ENCODE peak calls at places on chromosomes 13 and 19, in nine cellular contexts. One of them, this sample, is unnamed.

GRCh38 chr19:35223084-35223790 is 5.3 kb downstream of the FAM187B start:
- DNase-seq in esophagus muscularis mucosa: peak
- DNase-seq in PC-9: no peak
- DNase-seq in uterus: no peak
- DNase-seq in endothelial cell of umbilical vein: no peak
- DNase-seq in heart right ventricle: no peak
- DNase-seq in cardiac muscle cell: no peak
- DNase-seq in A549: peak
- DNase-seq in thoracic aorta: no peak
- DNase-seq in this sample: no peak

GRCh38 chr19:7873304-7874079 is 698 bp downstream of the PRR36 start:
- DNase-seq in esophagus muscularis mucosa: no peak
- DNase-seq in PC-9: no peak
- DNase-seq in uterus: no peak
- DNase-seq in endothelial cell of umbilical vein: no peak
- DNase-seq in heart right ventricle: no peak
- DNase-seq in cardiac muscle cell: peak
- DNase-seq in A549: no peak
- DNase-seq in thoracic aorta: no peak
- DNase-seq in this sample: no peak

GRCh38 chr19:4014541-4015491 is 7.3 kb downstream of the PIAS4 start:
- DNase-seq in esophagus muscularis mucosa: no peak
- DNase-seq in PC-9: no peak
- DNase-seq in uterus: no peak
- DNase-seq in endothelial cell of umbilical vein: no peak
- DNase-seq in heart right ventricle: peak
- DNase-seq in cardiac muscle cell: no peak
- DNase-seq in A549: no peak
- DNase-seq in thoracic aorta: no peak
- DNase-seq in this sample: no peak

GRCh38 chr13:56352356-56352755 is 788.4 kb upstream of the PRR20A start:
- DNase-seq in esophagus muscularis mucosa: no peak
- DNase-seq in PC-9: no peak
- DNase-seq in uterus: no peak
- DNase-seq in endothelial cell of umbilical vein: no peak
- DNase-seq in heart right ventricle: no peak
- DNase-seq in cardiac muscle cell: no peak
- DNase-seq in A549: no peak
- DNase-seq in thoracic aorta: no peak
- DNase-seq in this sample: no peak

GRCh38 chr19:8446055-8446709 is 1.4 kb downstream of the HNRNPM start:
- DNase-seq in esophagus muscularis mucosa: no peak
- DNase-seq in PC-9: no peak
- DNase-seq in uterus: no peak
- DNase-seq in endothelial cell of umbilical vein: no peak
- DNase-seq in heart right ventricle: no peak
- DNase-seq in cardiac muscle cell: no peak
- DNase-seq in A549: no peak
- DNase-seq in thoracic aorta: no peak
- DNase-seq in this sample: no peak

GRCh38 chr19:43562698-43563241 is 12.6 kb downstream of the XRCC1 start:
- DNase-seq in esophagus muscularis mucosa: peak
- DNase-seq in PC-9: no peak
- DNase-seq in uterus: peak
- DNase-seq in endothelial cell of umbilical vein: peak
- DNase-seq in heart right ventricle: peak
- DNase-seq in cardiac muscle cell: no peak
- DNase-seq in A549: no peak
- DNase-seq in thoracic aorta: peak
- DNase-seq in this sample: peak

GRCh38 chr19:56114051-56114694 is 6.9 kb downstream of the ZNF787 start:
- DNase-seq in esophagus muscularis mucosa: no peak
- DNase-seq in PC-9: no peak
- DNase-seq in uterus: no peak
- DNase-seq in endothelial cell of umbilical vein: no peak
- DNase-seq in heart right ventricle: no peak
- DNase-seq in cardiac muscle cell: no peak
- DNase-seq in A549: no peak
- DNase-seq in thoracic aorta: no peak
- DNase-seq in this sample: no peak

GRCh38 chr13:112968910-112969691 is at the start of gene MCF2L:
- DNase-seq in esophagus muscularis mucosa: no peak
- DNase-seq in PC-9: peak
- DNase-seq in uterus: no peak
- DNase-seq in endothelial cell of umbilical vein: peak
- DNase-seq in heart right ventricle: peak
- DNase-seq in cardiac muscle cell: peak
- DNase-seq in A549: peak
- DNase-seq in thoracic aorta: no peak
- DNase-seq in this sample: no peak

GRCh38 chr13:110680852-110681251 is 25.1 kb downstream of the CARS2 start:
- DNase-seq in esophagus muscularis mucosa: no peak
- DNase-seq in PC-9: peak
- DNase-seq in uterus: no peak
- DNase-seq in endothelial cell of umbilical vein: peak
- DNase-seq in heart right ventricle: no peak
- DNase-seq in cardiac muscle cell: peak
- DNase-seq in A549: peak
- DNase-seq in thoracic aorta: no peak
- DNase-seq in this sample: no peak

GRCh38 chr19:39499082-39499642 is 415 bp downstream of the DLL3 start:
- DNase-seq in esophagus muscularis mucosa: no peak
- DNase-seq in PC-9: no peak
- DNase-seq in uterus: no peak
- DNase-seq in endothelial cell of umbilical vein: no peak
- DNase-seq in heart right ventricle: no peak
- DNase-seq in cardiac muscle cell: peak
- DNase-seq in A549: no peak
- DNase-seq in thoracic aorta: no peak
- DNase-seq in this sample: no peak

GRCh38 chr19:47786566-47786965 is 8.1 kb downstream of the SELENOW start:
- DNase-seq in esophagus muscularis mucosa: no peak
- DNase-seq in PC-9: no peak
- DNase-seq in uterus: no peak
- DNase-seq in endothelial cell of umbilical vein: no peak
- DNase-seq in heart right ventricle: no peak
- DNase-seq in cardiac muscle cell: no peak
- DNase-seq in A549: no peak
- DNase-seq in thoracic aorta: no peak
- DNase-seq in this sample: no peak

GRCh38 chr19:47792616-47793015 is 11.7 kb downstream of the TPRX1 start:
- DNase-seq in esophagus muscularis mucosa: no peak
- DNase-seq in PC-9: no peak
- DNase-seq in uterus: no peak
- DNase-seq in endothelial cell of umbilical vein: no peak
- DNase-seq in heart right ventricle: no peak
- DNase-seq in cardiac muscle cell: no peak
- DNase-seq in A549: no peak
- DNase-seq in thoracic aorta: no peak
- DNase-seq in this sample: no peak

GRCh38 chr19:47794526-47794925 is 9.8 kb downstream of the TPRX1 start:
- DNase-seq in esophagus muscularis mucosa: no peak
- DNase-seq in PC-9: no peak
- DNase-seq in uterus: no peak
- DNase-seq in endothelial cell of umbilical vein: no peak
- DNase-seq in heart right ventricle: no peak
- DNase-seq in cardiac muscle cell: no peak
- DNase-seq in A549: peak
- DNase-seq in thoracic aorta: no peak
- DNase-seq in this sample: no peak

DNA sequence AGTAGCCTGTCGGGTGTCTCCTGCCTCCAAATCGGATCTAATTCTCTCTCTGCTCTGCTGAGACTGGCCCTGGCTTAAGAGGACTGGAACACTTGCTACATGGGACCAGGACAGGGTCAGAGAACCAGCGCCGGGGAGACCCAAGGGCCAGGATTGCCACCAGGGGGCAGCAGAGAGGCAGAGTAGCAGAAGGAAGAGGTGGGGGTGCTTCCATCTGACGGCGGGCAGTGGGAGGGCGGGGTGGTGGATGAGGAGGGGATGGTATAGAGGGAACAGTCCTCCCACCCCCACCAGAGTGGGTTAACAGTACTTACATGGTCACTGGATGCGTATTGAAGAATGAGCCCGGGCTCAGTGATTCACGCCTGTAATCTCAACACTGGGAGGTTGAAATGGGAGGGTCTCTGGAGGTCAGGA is 11.9 kb downstream of the SELENOW start:
- DNase-seq in esophagus muscularis mucosa: peak
- DNase-seq in PC-9: peak
- DNase-seq in uterus: peak
- DNase-seq in endothelial cell of umbilical vein: peak
- DNase-seq in heart right ventricle: peak
- DNase-seq in cardiac muscle cell: peak
- DNase-seq in A549: peak
- DNase-seq in thoracic aorta: peak
- DNase-seq in this sample: peak
- H3K27ac ChIP-seq in esophagus muscularis mucosa: no peak
- H3K27ac ChIP-seq in PC-9: peak
- H3K27ac ChIP-seq in uterus: no peak
- H3K27ac ChIP-seq in endothelial cell of umbilical vein: no peak
- H3K27ac ChIP-seq in heart right ventricle: no peak
- H3K27ac ChIP-seq in cardiac muscle cell: no peak
- H3K27ac ChIP-seq in A549: no peak
- H3K27ac ChIP-seq in thoracic aorta: no peak
- H3K27ac ChIP-seq in this sample: no peak

DNA sequence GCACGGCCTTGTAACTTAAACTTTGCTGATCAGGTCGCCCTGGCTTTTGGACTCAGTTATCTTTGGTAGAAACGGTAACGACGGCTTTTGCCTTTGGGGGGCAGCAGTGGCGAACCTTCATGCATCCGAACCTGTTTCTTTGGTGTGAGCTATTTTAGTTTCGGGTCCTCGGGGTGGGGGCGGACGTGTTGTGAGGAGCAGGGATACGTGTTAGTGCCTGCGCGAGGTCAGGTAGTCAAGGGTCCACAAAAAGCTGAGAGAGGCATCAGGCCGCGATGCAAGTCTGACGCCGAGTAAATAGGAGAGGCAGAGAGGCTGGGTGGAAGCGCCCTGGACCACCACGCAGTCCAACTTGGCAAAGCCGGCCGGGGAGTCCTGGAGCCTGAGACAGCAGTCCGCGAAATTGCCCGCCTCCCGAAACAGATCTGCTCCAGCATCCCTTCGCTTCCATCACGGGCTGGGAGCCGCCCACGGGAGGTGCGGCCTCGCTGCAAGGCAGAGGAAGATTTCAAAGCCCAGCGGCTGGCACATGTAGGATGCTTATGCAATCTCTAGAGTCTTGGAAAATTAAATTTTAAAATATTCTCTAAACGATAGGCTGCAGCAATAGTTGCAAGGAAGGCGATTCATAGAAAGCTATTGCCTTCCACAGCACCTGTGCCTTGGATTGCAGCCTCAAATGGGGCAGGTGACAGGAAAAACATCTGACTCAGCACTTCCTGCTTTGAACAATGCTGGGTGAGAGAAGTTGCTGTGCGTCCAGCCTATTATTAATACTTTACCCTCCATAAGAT is 4.6 kb upstream of the TPP2 start:
- DNase-seq in esophagus muscularis mucosa: peak
- DNase-seq in PC-9: peak
- DNase-seq in uterus: peak
- DNase-seq in endothelial cell of umbilical vein: peak
- DNase-seq in heart right ventricle: peak
- DNase-seq in cardiac muscle cell: peak
- DNase-seq in A549: peak
- DNase-seq in thoracic aorta: peak
- DNase-seq in this sample: peak
- TF ChIP-seq CTCF in esophagus muscularis mucosa: peak
- TF ChIP-seq CTCF in PC-9: peak
- TF ChIP-seq CTCF in uterus: peak
- TF ChIP-seq CTCF in endothelial cell of umbilical vein: peak
- TF ChIP-seq CTCF in heart right ventricle: peak
- TF ChIP-seq CTCF in cardiac muscle cell: peak
- TF ChIP-seq CTCF in A549: peak
- TF ChIP-seq CTCF in thoracic aorta: peak
- TF ChIP-seq CTCF in this sample: peak

GRCh38 chr19:40800339-40800996 is 1.5 kb downstream of the EGLN2 start:
- DNase-seq in esophagus muscularis mucosa: no peak
- DNase-seq in PC-9: no peak
- DNase-seq in uterus: no peak
- DNase-seq in endothelial cell of umbilical vein: no peak
- DNase-seq in heart right ventricle: no peak
- DNase-seq in cardiac muscle cell: no peak
- DNase-seq in A549: no peak
- DNase-seq in thoracic aorta: no peak
- DNase-seq in this sample: no peak

GRCh38 chr19:40801449-40802299 is 2.7 kb downstream of the EGLN2 start:
- DNase-seq in esophagus muscularis mucosa: no peak
- DNase-seq in PC-9: no peak
- DNase-seq in uterus: no peak
- DNase-seq in endothelial cell of umbilical vein: no peak
- DNase-seq in heart right ventricle: no peak
- DNase-seq in cardiac muscle cell: peak
- DNase-seq in A549: no peak
- DNase-seq in thoracic aorta: no peak
- DNase-seq in this sample: no peak

GRCh38 chr19:40802300-40803169 is 3.5 kb downstream of the EGLN2 start:
- DNase-seq in esophagus muscularis mucosa: no peak
- DNase-seq in PC-9: no peak
- DNase-seq in uterus: peak
- DNase-seq in endothelial cell of umbilical vein: no peak
- DNase-seq in heart right ventricle: peak
- DNase-seq in cardiac muscle cell: no peak
- DNase-seq in A549: no peak
- DNase-seq in thoracic aorta: no peak
- DNase-seq in this sample: no peak

GRCh38 chr19:40799558-40800338 is 757 bp downstream of the EGLN2 start:
- DNase-seq in esophagus muscularis mucosa: no peak
- DNase-seq in PC-9: no peak
- DNase-seq in uterus: peak
- DNase-seq in endothelial cell of umbilical vein: peak
- DNase-seq in heart right ventricle: peak
- DNase-seq in cardiac muscle cell: peak
- DNase-seq in A549: no peak
- DNase-seq in thoracic aorta: no peak
- DNase-seq in this sample: no peak

GRCh38 chr19:40800997-40801377 is 2.0 kb downstream of the EGLN2 start:
- DNase-seq in esophagus muscularis mucosa: no peak
- DNase-seq in PC-9: no peak
- DNase-seq in uterus: no peak
- DNase-seq in endothelial cell of umbilical vein: no peak
- DNase-seq in heart right ventricle: no peak
- DNase-seq in cardiac muscle cell: no peak
- DNase-seq in A549: no peak
- DNase-seq in thoracic aorta: no peak
- DNase-seq in this sample: no peak
- H3K4me3 ChIP-seq in esophagus muscularis mucosa: peak
- H3K4me3 ChIP-seq in PC-9: no peak
- H3K4me3 ChIP-seq in uterus: peak
- H3K4me3 ChIP-seq in endothelial cell of umbilical vein: no peak
- H3K4me3 ChIP-seq in heart right ventricle: peak
- H3K4me3 ChIP-seq in cardiac muscle cell: no peak
- H3K4me3 ChIP-seq in A549: no peak
- H3K4me3 ChIP-seq in thoracic aorta: peak
- H3K4me3 ChIP-seq in this sample: peak

DNA sequence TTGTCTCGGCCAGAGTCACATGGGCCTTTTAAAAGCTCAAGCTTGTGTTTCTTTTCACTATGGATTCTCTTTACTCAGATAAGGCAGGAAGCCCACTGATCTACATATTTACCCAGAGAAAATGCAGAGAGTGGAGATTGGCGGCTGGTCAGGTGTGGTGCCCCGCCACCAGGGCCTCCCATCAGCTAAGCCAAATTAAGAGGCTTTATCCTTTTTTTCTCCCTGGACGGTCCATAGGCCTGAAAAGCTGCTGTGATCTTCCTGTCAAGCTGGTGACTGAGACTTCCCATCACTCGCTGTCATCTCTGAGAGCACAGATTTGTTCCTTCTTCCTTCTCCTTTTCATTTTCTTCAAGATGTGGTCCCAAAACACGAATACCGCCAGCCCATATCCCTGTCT is 1.9 kb downstream of the SAFB start:
- DNase-seq in esophagus muscularis mucosa: no peak
- DNase-seq in PC-9: no peak
- DNase-seq in uterus: no peak
- DNase-seq in endothelial cell of umbilical vein: no peak
- DNase-seq in heart right ventricle: no peak
- DNase-seq in cardiac muscle cell: no peak
- DNase-seq in A549: no peak
- DNase-seq in thoracic aorta: no peak
- DNase-seq in this sample: no peak
- H3K27ac ChIP-seq in esophagus muscularis mucosa: peak
- H3K27ac ChIP-seq in PC-9: no peak
- H3K27ac ChIP-seq in uterus: peak
- H3K27ac ChIP-seq in endothelial cell of umbilical vein: no peak
- H3K27ac ChIP-seq in heart right ventricle: peak
- H3K27ac ChIP-seq in cardiac muscle cell: no peak
- H3K27ac ChIP-seq in A549: no peak
- H3K27ac ChIP-seq in thoracic aorta: no peak
- H3K27ac ChIP-seq in this sample: no peak